ENCODE peak calls at places on chromosomes 2 and 18, in six cellular contexts. T is mucosa of descending colon; D is iris pigment epithelial cell; U is cardiac fibroblast; F is activated CD4-positive, alpha-beta T cell treated with anti-CD3 and anti-CD28 coated beads, Interleukin-2, amount 50 U/mL, for 24 hours; W is activated T-helper 9 cell treated with anti-CD3 and anti-CD28 coated beads, Interleukin-2, amount 50 U/mL, for 16 hours. H is an unnamed sample.

GRCh38 chr2:109601693-109602250 is 12.0 kb downstream of the SEPTIN10 start:
- DNase-seq in W (no peak), T (no peak), U (peak), D (no peak), F (no peak), H (no peak)

GRCh38 chr2:3535794-3536681 is 16.7 kb upstream of the ADI1 start:
- DNase-seq in T (peak), F (no peak), D (peak), U (peak), W (no peak), H (peak)

GRCh38 chr2:48397846-48398245 is 132.1 kb upstream of the STON1 start:
- DNase-seq in W (no peak), F (no peak), D (no peak), T (no peak), U (no peak), H (no peak)

GRCh38 chr2:51812138-51812866 is 780.4 kb upstream of the NRXN1 start:
- DNase-seq in T (no peak), U (peak), W (no peak), F (no peak), D (peak), H (peak)

GRCh38 chr2:30466216-30466615 is 19.2 kb downstream of the LCLAT1 start:
- DNase-seq in U (no peak), T (no peak), F (no peak), W (no peak), D (no peak), H (no peak)

GRCh38 chr2:144801766-144802165 is 281.8 kb upstream of the ZEB2 start:
- DNase-seq in D (peak), T (no peak), W (no peak), F (no peak), U (peak), H (peak)

GRCh38 chr18:58776084-58776483 is 88.6 kb upstream of the ZNF532 start:
- DNase-seq in F (no peak), U (peak), T (no peak), D (peak), W (no peak), H (peak)

GRCh38 chr2:2170861-2171260 is 160.2 kb downstream of the MYT1L start:
- DNase-seq in D (no peak), W (no peak), T (no peak), U (no peak), F (no peak), H (no peak)

GRCh38 chr18:63266888-63267790 is 52.4 kb downstream of the BCL2 start:
- DNase-seq in T (no peak), F (no peak), U (no peak), W (no peak), D (no peak), H (no peak)

GRCh38 chr2:2827691-2828315 is 496.7 kb upstream of the MYT1L start:
- DNase-seq in D (no peak), T (no peak), U (no peak), F (no peak), W (no peak), H (no peak)

GRCh38 chr2:170170281-170171035 is 7.5 kb upstream of the MYO3B start:
- DNase-seq in T (no peak), F (no peak), U (no peak), D (no peak), W (no peak), H (no peak)

GRCh38 chr2:159225025-159226016 is 61.2 kb downstream of the WDSUB1 start:
- DNase-seq in F (no peak), T (no peak), D (no peak), W (no peak), U (no peak), H (no peak)

GRCh38 chr2:214481204-214481603 is 70.3 kb downstream of the VWC2L start:
- DNase-seq in F (no peak), T (no peak), D (peak), U (peak), W (no peak), H (peak)

GRCh38 chr2:166494140-166494544 is at the start of gene SCN7A:
- DNase-seq in U (peak), D (peak), W (no peak), F (no peak), T (peak), H (no peak)

GRCh38 chr2:235727186-235727585 is 233.3 kb downstream of the AGAP1 start:
- DNase-seq in W (no peak), U (no peak), T (no peak), D (no peak), F (no peak), H (no peak)

GRCh38 chr2:45170976-45171514 is 161.8 kb upstream of the SIX2 start:
- DNase-seq in F (no peak), D (no peak), W (no peak), U (peak), T (peak), H (peak)

GRCh38 chr2:21395366-21395765 is 271.6 kb downstream of the TDRD15 start:
- DNase-seq in T (peak), U (no peak), F (no peak), W (no peak), D (no peak), H (no peak)

GRCh38 chr2:214203744-214204289 is 207.0 kb upstream of the VWC2L start:
- DNase-seq in T (no peak), W (no peak), U (no peak), D (peak), F (no peak), H (peak)

GRCh38 chr2:168661404-168661869 is 141.0 kb upstream of the NOSTRIN start:
- DNase-seq in W (no peak), F (no peak), U (no peak), D (no peak), T (no peak), H (no peak)

GRCh38 chr2:131588152-131588873 is 60.6 kb downstream of the CCDC74A start:
- DNase-seq in U (no peak), W (no peak), F (no peak), T (no peak), D (no peak), H (no peak)

GRCh38 chr2:172817411-172817810 is 81.8 kb downstream of the RAPGEF4 start:
- DNase-seq in F (no peak), T (no peak), U (no peak), W (no peak), D (peak), H (peak)

GRCh38 chr2:47276061-47276460 is 121.0 kb upstream of the STPG4 start:
- DNase-seq in D (no peak), T (no peak), F (no peak), U (no peak), W (no peak), H (no peak)

GRCh38 chr2:237011196-237011595 is 74.5 kb upstream of the COPS8 start:
- DNase-seq in U (no peak), D (no peak), T (no peak), W (no peak), F (no peak), H (no peak)

GRCh38 chr2:216842634-216843033 is 17.2 kb downstream of the TNP1 start:
- DNase-seq in W (no peak), D (no peak), F (no peak), U (no peak), T (peak), H (no peak)

GRCh38 chr2:144524190-144524957 is 4.5 kb upstream of the ZEB2 start:
- DNase-seq in F (no peak), U (peak), T (no peak), W (no peak), D (no peak), H (no peak)

GRCh38 chr2:11354363-11355154 is 10.1 kb upstream of the ROCK2 start:
- DNase-seq in W (no peak), D (no peak), T (no peak), U (no peak), F (no peak), H (no peak)

GRCh38 chr2:49585921-49586320 is 431.6 kb upstream of the FSHR start:
- DNase-seq in U (no peak), F (no peak), T (no peak), D (no peak), W (no peak), H (no peak)

GRCh38 chr2:206477296-206477695 is 34.0 kb downstream of the ADAM23 start:
- DNase-seq in W (no peak), U (peak), D (peak), F (no peak), T (no peak), H (peak)